ENCODE peak calls at places on chromosomes 4 and X, in four cellular contexts. R is K562, T is HepG2, C is GM12878. A is an unnamed sample.

GRCh38 chr4:180799798-180800197 is 1443.4 kb upstream of the TENM3 start:
- DNase-seq in R (no peak), T (no peak), C (no peak), A (no peak)

GRCh38 chrX:129642641-129643040 is 12.1 kb downstream of the APLN start:
- DNase-seq in R (no peak), T (no peak), C (no peak), A (no peak)

GRCh38 chr4:38902695-38903094 is 35.1 kb downstream of the FAM114A1 start:
- DNase-seq in R (no peak), T (peak; percentile 27), C (no peak), A (peak; percentile 33)

GRCh38 chr4:7384003-7384928 is 50.5 kb downstream of the PSAPL1 start:
- DNase-seq in R (no peak), T (no peak), C (no peak), A (no peak)

GRCh38 chrX:149829751-149830191 is 48.0 kb downstream of the MAGEA9 start:
- DNase-seq in R (no peak), T (no peak), C (peak; percentile 35), A (peak; percentile 61)

GRCh38 chr4:27692868-27693634 is 832.4 kb downstream of the STIM2 start:
- DNase-seq in R (no peak), T (no peak), C (no peak), A (no peak)

GRCh38 chr4:141077611-141078225 is 55.6 kb downstream of the RNF150 start:
- DNase-seq in R (no peak), T (no peak), C (no peak), A (peak; percentile 16)

GRCh38 chr4:95050980-95051688 is 293.4 kb downstream of the BMPR1B start:
- DNase-seq in R (no peak), T (no peak), C (no peak), A (peak; percentile 40)

GRCh38 chr4:103197765-103198110 is 405 bp downstream of the CENPE start:
- DNase-seq in R (no peak), T (peak; percentile 8), C (no peak), A (no peak)

GRCh38 chr4:10079951-10080873 is 36.4 kb downstream of the WDR1 start:
- DNase-seq in R (no peak), T (no peak), C (no peak), A (no peak)

GRCh38 chr4:6327220-6327917 is 57.7 kb downstream of the WFS1 start:
- DNase-seq in R (peak; percentile 88), T (peak; percentile 60), C (no peak), A (peak; percentile 80)

GRCh38 chr4:30754021-30754420 is 33.9 kb downstream of the PCDH7 start:
- DNase-seq in R (no peak), T (no peak), C (no peak), A (no peak)

GRCh38 chr4:113404846-113405245 is 355.4 kb downstream of the ANK2 start:
- DNase-seq in R (no peak), T (no peak), C (no peak), A (no peak)

GRCh38 chrX:46637937-46638336 is 64.4 kb downstream of the CHST7 start:
- DNase-seq in R (peak; percentile 11), T (no peak), C (peak; percentile 60), A (no peak)

GRCh38 chrX:99549381-99549780 is 860.7 kb downstream of the PCDH19 start:
- DNase-seq in R (no peak), T (no peak), C (no peak), A (no peak)

GRCh38 chr4:77652237-77652897 is 46.7 kb downstream of the CXCL13 start:
- DNase-seq in R (no peak), T (no peak), C (no peak), A (no peak)

GRCh38 chrX:81120936-81121351 is 80.8 kb downstream of the HMGN5 start:
- DNase-seq in R (peak; percentile 15), T (peak; percentile 18), C (peak; percentile 30), A (peak; percentile 71)

GRCh38 chr4:42150653-42151567 is 1.5 kb downstream of the BEND4 start:
- DNase-seq in R (no peak), T (no peak), C (no peak), A (peak; percentile 64)

GRCh38 chr4:119209077-119209476 is 3.4 kb upstream of the USP53 start:
- DNase-seq in R (peak; percentile 18), T (peak; percentile 18), C (no peak), A (no peak)

GRCh38 chr4:124711469-124712416 is 789 bp downstream of the ANKRD50 start:
- DNase-seq in R (peak; percentile 65), T (peak; percentile 41), C (no peak), A (peak; percentile 86)

GRCh38 chrX:39814391-39814790 is 283.4 kb downstream of the BCOR start:
- DNase-seq in R (peak; percentile 42), T (no peak), C (no peak), A (peak; percentile 43)

GRCh38 chrX:10259716-10260115 is 102.9 kb downstream of the CLCN4 start:
- DNase-seq in R (no peak), T (no peak), C (no peak), A (no peak)

GRCh38 chr4:57039345-57039744 is 60.6 kb downstream of the POLR2B start:
- DNase-seq in R (no peak), T (no peak), C (no peak), A (no peak)

GRCh38 chr4:1058198-1058996 is 47.0 kb downstream of the FGFRL1 start:
- DNase-seq in R (no peak), T (no peak), C (no peak), A (no peak)
- TF ChIP-seq EZH2 in R (no peak), T (no peak), C (no peak), A (no peak)

DNA sequence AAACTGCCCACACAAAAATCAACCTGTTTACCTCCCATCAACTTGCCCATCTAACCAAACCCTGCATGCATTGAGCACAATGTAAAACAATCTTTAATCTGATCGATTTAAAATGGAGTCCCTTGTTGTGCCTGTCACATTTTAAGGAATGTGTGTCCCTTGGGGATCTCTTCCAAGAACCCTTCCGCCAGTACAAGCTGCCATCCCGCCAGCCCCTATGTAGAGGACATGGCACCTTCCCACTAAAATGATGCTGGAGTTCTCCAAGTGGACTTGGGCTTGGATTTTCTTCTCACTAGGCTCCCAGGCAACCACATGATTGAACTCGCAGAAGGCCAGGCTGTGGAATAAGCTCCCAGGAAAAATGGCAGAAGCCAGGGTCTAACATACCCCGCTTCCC is 45.8 kb upstream of the ENPP6 start:
- DNase-seq in R (no peak), T (no peak), C (no peak), A (no peak)
- TF ChIP-seq JUNB in R (no peak), T (no peak), C (no peak), A (no peak)

DNA sequence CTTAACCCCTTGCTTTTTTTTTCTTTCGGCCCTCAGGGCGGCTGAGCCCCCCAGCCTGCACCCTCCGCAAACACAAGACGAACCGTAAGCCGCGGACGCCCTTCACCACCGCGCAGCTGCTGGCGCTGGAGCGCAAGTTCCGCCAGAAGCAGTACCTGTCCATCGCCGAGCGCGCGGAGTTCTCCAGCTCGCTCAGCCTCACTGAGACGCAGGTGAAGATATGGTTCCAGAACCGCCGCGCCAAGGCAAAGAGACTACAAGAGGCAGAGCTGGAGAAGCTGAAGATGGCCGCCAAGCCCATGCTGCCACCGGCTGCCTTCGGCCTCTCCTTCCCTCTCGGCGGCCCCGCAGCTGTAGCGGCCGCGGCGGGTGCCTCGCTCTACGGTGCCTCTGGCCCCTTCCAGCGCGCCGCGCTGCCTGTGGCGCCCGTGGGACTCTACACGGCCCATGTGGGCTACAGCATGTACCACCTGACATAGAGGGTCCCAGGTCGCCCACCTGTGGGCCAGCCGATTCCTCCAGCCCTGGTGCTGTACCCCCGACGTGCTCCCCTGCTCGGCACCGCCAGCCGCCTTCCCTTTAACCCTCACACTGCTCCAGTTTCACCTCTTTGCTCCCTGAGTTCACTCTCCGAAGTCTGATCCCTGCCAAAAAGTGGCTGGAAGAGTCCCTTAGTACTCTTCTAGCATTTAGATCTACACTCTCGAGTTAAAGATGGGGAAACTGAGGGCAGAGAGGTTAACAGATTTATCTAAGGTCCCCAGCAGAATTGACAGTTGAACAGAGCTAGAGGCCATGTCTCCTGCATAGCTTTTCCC is 3.4 kb downstream of the MSX1 start:
- DNase-seq in R (no peak), T (no peak), C (no peak), A (peak; percentile 66)
- TF ChIP-seq EZH2 in R (no peak), T (no peak), C (no peak), A (peak; percentile 94)

GRCh38 chr4:40124690-40125089 is 68.0 kb downstream of the N4BP2 start:
- DNase-seq in R (no peak), T (no peak), C (no peak), A (no peak)

GRCh38 chr4:40119344-40119743 is 62.7 kb downstream of the N4BP2 start:
- DNase-seq in R (no peak), T (no peak), C (no peak), A (peak; percentile 64)

GRCh38 chr4:40122941-40123340 is 66.3 kb downstream of the N4BP2 start:
- DNase-seq in R (no peak), T (no peak), C (no peak), A (no peak)

DNA sequence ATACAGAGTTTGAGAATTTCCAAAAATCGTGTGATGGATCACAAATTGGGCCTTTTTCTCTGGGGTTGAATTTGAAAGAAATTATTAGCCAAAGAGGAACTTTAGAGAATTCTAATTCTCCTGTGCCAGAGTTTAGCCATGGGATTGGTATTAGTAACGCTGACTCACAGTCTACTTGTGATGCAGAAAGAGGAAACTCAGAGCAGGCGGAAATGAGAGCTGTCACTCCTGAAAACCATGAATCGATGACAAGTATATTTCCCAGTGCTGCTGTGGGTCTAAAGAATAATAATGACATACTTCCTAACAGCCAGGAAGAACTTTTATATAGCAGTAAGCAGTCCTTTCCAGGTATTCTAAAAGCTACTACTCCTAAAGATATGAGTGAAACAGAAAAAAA is 64.9 kb downstream of the N4BP2 start:
- DNase-seq in R (peak; percentile 14), T (no peak), C (peak; percentile 11), A (no peak)
- TF ChIP-seq JUNB in R (no peak), T (no peak), C (peak; percentile 31), A (no peak)

GRCh38 chr4:21952549-21952948 is 4.0 kb upstream of the KCNIP4 start:
- DNase-seq in R (no peak), T (no peak), C (peak; percentile 4), A (no peak)

GRCh38 chr4:21946858-21947257 is 1.7 kb downstream of the KCNIP4 start:
- DNase-seq in R (no peak), T (no peak), C (no peak), A (no peak)

GRCh38 chr4:21948347-21949072 is at the start of gene KCNIP4:
- DNase-seq in R (no peak), T (no peak), C (no peak), A (peak; percentile 69)

GRCh38 chr4:21949073-21949457 is 493 bp upstream of the KCNIP4 start:
- DNase-seq in R (no peak), T (no peak), C (no peak), A (peak; percentile 37)

GRCh38 chr4:21947768-21948346 is 715 bp downstream of the KCNIP4 start:
- DNase-seq in R (no peak), T (no peak), C (no peak), A (no peak)
- TF ChIP-seq EZH2 in R (no peak), T (no peak), C (no peak), A (no peak)

DNA sequence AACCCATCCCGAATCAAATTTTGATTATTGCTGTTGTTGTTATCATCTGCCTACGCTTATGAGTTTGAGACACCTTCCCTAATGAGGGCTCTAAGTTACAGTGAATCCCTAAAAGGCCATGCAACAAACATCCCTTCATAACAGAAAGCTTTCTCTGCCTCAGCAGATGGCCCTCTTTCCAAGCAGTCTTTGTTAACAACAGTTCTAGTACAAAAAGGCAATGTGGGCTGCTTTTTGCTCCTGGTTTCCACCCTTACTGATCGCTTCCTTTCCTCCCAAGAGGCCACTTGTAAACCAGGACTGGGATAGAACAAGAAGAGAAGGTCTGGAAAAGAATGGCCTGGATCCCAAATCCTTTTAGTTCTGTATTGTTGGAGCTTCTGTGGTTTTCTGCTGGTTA is 24.2 kb downstream of the GPC4 start:
- DNase-seq in R (no peak), T (no peak), C (no peak), A (no peak)
- TF ChIP-seq JUNB in R (no peak), T (no peak), C (no peak), A (no peak)